ENCODE peak calls at places on chromosomes 7 and 10, in six cellular contexts. I, B, G, Y, Z and C are unnamed samples. For H3K9me2, the result is how much of the 10 kb centered on the place peaks cover.

GRCh38 chr10:11740907-11741306 is 1.3 kb upstream of the ECHDC3 start:
- DNase-seq in Z (no peak), G (no peak), I (no peak), Y (no peak), B (no peak), C (no peak)

GRCh38 chr7:47104206-47104549 is 477.7 kb downstream of the TNS3 start:
- DNase-seq in B (peak), I (peak), Y (no peak), G (no peak), Z (no peak), C (no peak)

GRCh38 chr10:24383681-24384106 is 174.8 kb downstream of the KIAA1217 start:
- DNase-seq in Z (peak), Y (peak), G (peak), B (peak), I (peak), C (no peak)

GRCh38 chr7:80284848-80285247 is 150.2 kb downstream of the GNAI1 start:
- DNase-seq in I (no peak), Z (no peak), Y (no peak), B (peak), G (peak), C (no peak)

GRCh38 chr7:19491821-19492452 is 216.9 kb downstream of the POLR1F start:
- DNase-seq in Z (peak), I (peak), Y (peak), B (peak), G (peak), C (peak)

GRCh38 chr7:35424869-35425495 is 171.1 kb upstream of the TBX20 start:
- DNase-seq in G (peak), I (peak), Z (peak), Y (peak), B (peak), C (peak)

GRCh38 chr7:134315679-134316538 is 821 bp downstream of the SLC35B4 start:
- DNase-seq in I (peak), B (peak), G (peak), Y (no peak), Z (peak), C (peak)

GRCh38 chr7:144866189-144866588 is 30.3 kb upstream of the TPK1 start:
- DNase-seq in G (no peak), I (no peak), Z (no peak), B (no peak), Y (no peak), C (no peak)

GRCh38 chr7:144668503-144668902 is 167.3 kb downstream of the TPK1 start:
- DNase-seq in G (no peak), Z (no peak), I (peak), Y (no peak), B (no peak), C (no peak)

GRCh38 chr10:128062837-128063563 is 63.2 kb downstream of the MKI67 start:
- DNase-seq in B (no peak), I (no peak), Z (peak), Y (no peak), G (no peak), C (peak)

GRCh38 chr10:61000769-61001730 is 57.1 kb upstream of the RHOBTB1 start:
- DNase-seq in B (peak), Y (no peak), I (peak), G (peak), Z (peak), C (no peak)

GRCh38 chr7:105940111-105940510 is 23.0 kb upstream of the CDHR3 start:
- DNase-seq in Y (no peak), G (peak), I (no peak), B (no peak), Z (no peak), C (no peak)

GRCh38 chr7:78734626-78735025 is 718.8 kb downstream of the MAGI2 start:
- DNase-seq in I (no peak), Z (no peak), Y (no peak), G (no peak), B (no peak), C (no peak)

GRCh38 chr7:29457141-29457561 is 106.5 kb upstream of the PRR15 start:
- DNase-seq in B (peak), I (no peak), G (no peak), Z (no peak), Y (no peak), C (no peak)

GRCh38 chr10:84427903-84428650 is 99.7 kb downstream of the CCSER2 start:
- DNase-seq in Y (no peak), G (no peak), Z (no peak), I (no peak), B (no peak), C (no peak)

GRCh38 chr10:128481152-128481551 is 354.9 kb upstream of the MKI67 start:
- DNase-seq in G (no peak), I (no peak), B (no peak), Y (no peak), Z (no peak), C (no peak)

GRCh38 chr7:28239823-28240204 is 59.2 kb upstream of the JAZF1 start:
- DNase-seq in G (no peak), Z (no peak), Y (no peak), B (no peak), I (no peak), C (no peak)

GRCh38 chr10:94076325-94076841 is 82.7 kb downstream of the PLCE1 start:
- DNase-seq in Y (no peak), B (peak), I (peak), Z (no peak), G (peak), C (no peak)

GRCh38 chr7:103547451-103548284 is 101.7 kb upstream of the SLC26A5 start:
- DNase-seq in I (no peak), G (no peak), Y (no peak), B (no peak), Z (peak), C (no peak)

GRCh38 chr10:76309744-76310441 is 878.5 kb downstream of the LRMDA start:
- DNase-seq in G (no peak), Z (no peak), Y (no peak), I (no peak), B (peak), C (no peak)

GRCh38 chr10:101535949-101536348 is 52.1 kb downstream of the POLL start:
- DNase-seq in B (no peak), G (no peak), Z (peak), Y (no peak), I (no peak), C (no peak)

GRCh38 chr7:126803060-126803665 is 449.6 kb downstream of the GRM8 start:
- DNase-seq in Z (peak), G (peak), Y (peak), I (peak), B (peak), C (peak)

GRCh38 chr10:93121311-93121710 is 47.6 kb downstream of the CYP26A1 start:
- DNase-seq in Z (no peak), G (no peak), I (no peak), B (no peak), Y (no peak), C (no peak)

DNA sequence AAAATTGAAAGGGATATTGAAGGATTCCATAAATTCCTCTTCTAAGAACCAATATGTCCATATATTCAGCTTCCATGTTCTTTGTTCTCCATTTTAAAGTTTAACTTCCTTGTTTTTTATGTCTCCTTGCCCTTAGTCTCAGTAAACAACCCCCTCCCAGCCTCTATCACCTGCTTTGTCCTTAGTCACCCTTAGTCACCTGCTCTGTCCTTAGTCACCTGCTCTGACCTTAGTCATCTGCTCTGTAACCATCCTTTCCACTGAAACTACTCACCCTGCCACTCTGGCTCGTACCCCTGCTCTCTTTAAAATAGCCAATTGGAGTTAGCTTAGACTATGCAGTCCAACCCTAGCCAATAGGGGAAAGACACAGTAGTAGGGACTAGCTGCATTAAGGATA is 136.2 kb upstream of the TMEM106B start:
- DNase-seq in Z (no peak), B (no peak), G (peak), Y (no peak), I (no peak), C (no peak)
- H3K9me2 ChIP-seq in Z (under half), B (under half), G (under half), Y (under half), I (under half), C (under half)

DNA sequence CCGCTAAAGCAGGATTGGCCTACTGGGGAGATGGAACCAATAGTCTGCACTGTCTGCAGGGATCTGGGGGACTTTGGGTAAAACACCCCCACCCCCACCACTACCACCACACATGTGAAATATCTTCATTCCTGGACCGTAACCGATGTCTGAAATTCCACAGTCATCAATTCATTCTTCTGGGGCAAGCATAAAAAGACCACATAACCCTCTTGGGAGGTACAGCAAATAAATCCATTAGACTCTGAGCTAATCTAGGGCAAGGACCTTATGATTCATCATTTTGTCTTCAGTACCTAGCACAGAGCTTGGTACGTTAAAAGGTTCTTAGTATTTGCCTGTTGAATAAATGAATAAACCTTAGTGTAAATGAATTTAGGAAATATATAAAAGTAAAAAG is 307.8 kb downstream of the GPAM start:
- DNase-seq in G (no peak), Z (no peak), Y (no peak), I (no peak), B (peak), C (no peak)
- H3K4me2 ChIP-seq in G (no peak), Z (no peak), Y (no peak), I (no peak), B (no peak), C (no peak)

GRCh38 chr7:116804459-116804858 is 57.9 kb upstream of the CAPZA2 start:
- DNase-seq in Z (no peak), I (no peak), G (no peak), Y (no peak), B (no peak), C (no peak)

GRCh38 chr7:116800594-116800993 is 61.8 kb upstream of the CAPZA2 start:
- DNase-seq in I (no peak), B (no peak), Z (no peak), Y (no peak), G (no peak), C (no peak)

GRCh38 chr7:116802784-116803183 is 59.6 kb upstream of the CAPZA2 start:
- DNase-seq in I (peak), Y (peak), B (peak), Z (peak), G (peak), C (peak)

GRCh38 chr7:116801092-116801710 is 61.2 kb upstream of the CAPZA2 start:
- DNase-seq in Y (peak), B (peak), G (peak), Z (no peak), I (no peak), C (no peak)

DNA sequence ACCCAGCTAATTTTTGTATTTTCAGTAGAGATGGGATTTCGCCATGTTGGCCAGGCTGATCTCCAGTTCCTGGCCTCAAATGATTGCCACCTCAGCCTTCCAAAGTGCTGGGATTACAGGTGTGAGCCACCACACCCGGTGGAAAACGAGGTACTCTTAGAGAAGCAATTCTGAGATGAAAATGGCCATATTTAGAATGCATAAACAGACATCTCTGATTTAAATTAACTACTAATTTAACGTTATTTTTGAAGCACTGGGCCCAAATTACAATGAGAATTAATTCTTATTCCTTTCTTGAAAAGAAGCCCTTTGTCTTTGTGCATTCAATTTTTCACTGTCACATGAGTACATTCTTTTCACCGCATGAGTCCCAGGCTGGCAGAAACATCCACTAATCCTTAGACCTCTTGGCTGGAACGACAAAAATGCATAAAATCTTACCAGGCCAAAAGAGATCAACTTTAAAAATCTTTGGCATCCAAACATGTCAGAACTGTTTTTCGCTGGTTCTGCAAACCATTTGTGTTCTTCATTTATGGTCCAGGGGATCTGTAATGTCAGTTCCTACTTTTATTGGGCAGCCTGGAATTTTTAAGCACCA is 60.1 kb upstream of the CAPZA2 start:
- DNase-seq in B (peak), G (no peak), I (no peak), Z (no peak), Y (no peak), C (no peak)
- TF ChIP-seq EZH2phosphoT487 in B (no peak), G (no peak), I (no peak), Z (no peak), Y (no peak), C (no peak)

GRCh38 chr10:46239247-46239646 is 47.5 kb upstream of the ANTXRL start:
- DNase-seq in G (no peak), B (no peak), Z (peak), I (no peak), Y (no peak), C (no peak)
- H3K9me2 ChIP-seq in G (under half), B (under half), Z (under half), I (under half), Y (under half), C (under half)

GRCh38 chr7:16755397-16755796 is 1.8 kb downstream of the TSPAN13 start:
- DNase-seq in B (peak), G (no peak), I (no peak), Y (no peak), Z (no peak), C (no peak)

GRCh38 chr7:16762177-16762576 is 8.6 kb downstream of the TSPAN13 start:
- DNase-seq in Z (no peak), I (peak), Y (no peak), B (no peak), G (peak), C (no peak)

GRCh38 chr7:16754869-16755317 is 1.3 kb downstream of the TSPAN13 start:
- DNase-seq in B (peak), Z (no peak), I (no peak), G (peak), Y (no peak), C (no peak)

GRCh38 chr7:16759840-16760239 is 6.3 kb downstream of the TSPAN13 start:
- DNase-seq in B (no peak), Z (no peak), G (no peak), I (no peak), Y (no peak), C (no peak)

GRCh38 chr7:16758634-16759602 is 5.4 kb downstream of the TSPAN13 start:
- DNase-seq in G (no peak), B (no peak), Z (no peak), Y (no peak), I (no peak), C (peak)
- H3K4me2 ChIP-seq in G (no peak), B (no peak), Z (no peak), Y (no peak), I (no peak), C (peak)

GRCh38 chr7:149090397-149091195 is at the start of gene ZNF786:
- DNase-seq in Y (peak), B (peak), I (peak), Z (peak), G (peak), C (peak)
- TF ChIP-seq EZH2phosphoT487 in Y (no peak), B (no peak), I (no peak), Z (no peak), G (no peak), C (no peak)

GRCh38 chr10:120285408-120285807 is 171.6 kb upstream of the PLPP4 start:
- DNase-seq in Y (no peak), B (no peak), I (no peak), G (no peak), Z (no peak), C (no peak)
- H3K9me2 ChIP-seq in Y (under half), B (under half), I (under half), G (under half), Z (under half), C (under half)

GRCh38 chr10:117130346-117130745 is 7.7 kb downstream of the VAX1 start:
- DNase-seq in B (no peak), Y (no peak), I (peak), Z (no peak), G (no peak), C (no peak)

GRCh38 chr10:117132751-117133231 is 5.3 kb downstream of the VAX1 start:
- DNase-seq in Y (no peak), Z (no peak), I (peak), G (no peak), B (no peak), C (no peak)

GRCh38 chr10:117133273-117134083 is 4.6 kb downstream of the VAX1 start:
- DNase-seq in G (no peak), Z (no peak), I (peak), Y (no peak), B (no peak), C (no peak)

GRCh38 chr10:117130862-117131389 is 7.1 kb downstream of the VAX1 start:
- DNase-seq in I (no peak), Z (no peak), Y (no peak), G (no peak), B (no peak), C (no peak)

DNA sequence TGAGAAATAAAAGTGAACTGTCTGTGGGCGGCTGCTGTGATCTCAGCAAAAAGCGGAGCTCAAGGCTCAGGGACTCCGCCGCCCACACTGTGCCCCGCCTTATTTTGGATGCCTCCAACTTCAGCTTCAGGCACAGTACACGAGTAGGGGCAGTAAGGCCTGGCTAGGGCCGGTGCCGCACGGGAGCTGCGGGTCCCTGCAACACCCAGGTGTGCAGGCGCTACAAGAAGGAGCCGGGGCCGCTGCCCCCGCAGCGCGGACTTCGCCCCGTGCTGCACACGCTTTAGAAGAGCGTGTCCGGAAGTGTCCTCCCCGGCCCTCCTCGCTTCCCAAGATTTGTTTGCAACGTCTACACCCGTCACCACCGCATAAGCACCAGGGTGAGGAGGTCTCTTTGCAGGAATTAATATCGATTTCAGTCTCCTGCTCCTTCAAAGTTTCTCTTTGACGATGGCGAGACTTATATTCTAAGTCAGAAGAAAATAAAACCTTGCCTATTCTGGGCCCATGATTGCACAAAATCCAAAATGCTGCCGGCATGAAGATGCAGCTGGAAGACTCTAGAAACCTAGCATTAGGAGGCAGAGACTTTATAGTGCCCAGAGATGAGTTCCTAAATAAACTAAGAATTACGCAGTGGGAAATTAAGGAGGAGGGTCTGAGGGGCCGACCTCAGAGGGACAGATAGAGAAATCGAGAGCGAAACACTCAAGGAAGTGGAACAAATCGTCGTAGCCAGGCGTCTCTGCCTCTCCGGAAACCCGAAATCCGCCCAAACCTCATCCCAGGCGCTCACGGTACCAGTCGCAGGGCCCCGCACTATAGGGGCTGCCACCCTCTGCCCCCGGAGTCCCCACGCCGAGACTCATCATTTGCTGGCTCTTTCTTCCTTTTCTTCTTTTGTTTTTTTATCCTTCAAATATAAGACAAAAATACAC is 6.4 kb downstream of the VAX1 start:
- DNase-seq in Z (no peak), Y (no peak), G (peak), B (no peak), I (peak), C (no peak)
- H3K4me2 ChIP-seq in Z (no peak), Y (no peak), G (peak), B (no peak), I (peak), C (no peak)